ENCODE peak calls at places on chromosome 6, in eight cellular contexts. One of them, this sample, is unnamed.

GRCh38 chr6:49050606-49051005 is 412.4 kb downstream of the MMUT start:
- DNase-seq in brain microvascular endothelial cell: no peak
- DNase-seq in dorsolateral prefrontal cortex: no peak
- DNase-seq in glutamatergic neuron: no peak
- DNase-seq in lower leg skin: no peak
- DNase-seq in natural killer cell: no peak
- DNase-seq in body of pancreas: no peak
- DNase-seq in upper lobe of right lung: no peak
- DNase-seq in this sample: no peak

GRCh38 chr6:145813285-145814034 is 1.1 kb downstream of the FBXO30 start:
- DNase-seq in brain microvascular endothelial cell: peak; percentile 27
- DNase-seq in dorsolateral prefrontal cortex: no peak
- DNase-seq in glutamatergic neuron: no peak
- DNase-seq in lower leg skin: no peak
- DNase-seq in natural killer cell: no peak
- DNase-seq in body of pancreas: no peak
- DNase-seq in upper lobe of right lung: no peak
- DNase-seq in this sample: no peak

GRCh38 chr6:116561377-116562018 is 7.9 kb downstream of the CALHM4 start:
- DNase-seq in brain microvascular endothelial cell: peak; percentile 80
- DNase-seq in dorsolateral prefrontal cortex: peak; percentile 87
- DNase-seq in glutamatergic neuron: peak; percentile 78
- DNase-seq in lower leg skin: peak; percentile 80
- DNase-seq in natural killer cell: peak; percentile 54
- DNase-seq in body of pancreas: peak; percentile 80
- DNase-seq in upper lobe of right lung: peak; percentile 67
- DNase-seq in this sample: peak; percentile 62

GRCh38 chr6:93418448-93419303 is 683 bp downstream of the EPHA7 start:
- DNase-seq in brain microvascular endothelial cell: peak; percentile 18
- DNase-seq in dorsolateral prefrontal cortex: peak; percentile 41
- DNase-seq in glutamatergic neuron: peak; percentile 80
- DNase-seq in lower leg skin: no peak
- DNase-seq in natural killer cell: no peak
- DNase-seq in body of pancreas: peak; percentile 4
- DNase-seq in upper lobe of right lung: peak; percentile 66
- DNase-seq in this sample: peak; percentile 53

GRCh38 chr6:33053230-33053629 is 20.2 kb downstream of the HLA-DPA1 start:
- DNase-seq in brain microvascular endothelial cell: no peak
- DNase-seq in dorsolateral prefrontal cortex: no peak
- DNase-seq in glutamatergic neuron: no peak
- DNase-seq in lower leg skin: no peak
- DNase-seq in natural killer cell: no peak
- DNase-seq in body of pancreas: no peak
- DNase-seq in upper lobe of right lung: no peak
- DNase-seq in this sample: no peak

GRCh38 chr6:34384305-34385153 is 7.9 kb downstream of the NUDT3 start:
- DNase-seq in brain microvascular endothelial cell: no peak
- DNase-seq in dorsolateral prefrontal cortex: no peak
- DNase-seq in glutamatergic neuron: no peak
- DNase-seq in lower leg skin: no peak
- DNase-seq in natural killer cell: no peak
- DNase-seq in body of pancreas: no peak
- DNase-seq in upper lobe of right lung: no peak
- DNase-seq in this sample: no peak

GRCh38 chr6:108080010-108080780 is 5.7 kb upstream of the OSTM1 start:
- DNase-seq in brain microvascular endothelial cell: peak; percentile 58
- DNase-seq in dorsolateral prefrontal cortex: no peak
- DNase-seq in glutamatergic neuron: no peak
- DNase-seq in lower leg skin: no peak
- DNase-seq in natural killer cell: no peak
- DNase-seq in body of pancreas: no peak
- DNase-seq in upper lobe of right lung: no peak
- DNase-seq in this sample: no peak

GRCh38 chr6:17381429-17382147 is 11.8 kb upstream of the CAP2 start:
- DNase-seq in brain microvascular endothelial cell: peak; percentile 73
- DNase-seq in dorsolateral prefrontal cortex: peak; percentile 45
- DNase-seq in glutamatergic neuron: no peak
- DNase-seq in lower leg skin: no peak
- DNase-seq in natural killer cell: no peak
- DNase-seq in body of pancreas: peak; percentile 2
- DNase-seq in upper lobe of right lung: no peak
- DNase-seq in this sample: no peak

GRCh38 chr6:10300071-10300470 is 114.8 kb downstream of the TFAP2A start:
- DNase-seq in brain microvascular endothelial cell: no peak
- DNase-seq in dorsolateral prefrontal cortex: no peak
- DNase-seq in glutamatergic neuron: no peak
- DNase-seq in lower leg skin: no peak
- DNase-seq in natural killer cell: no peak
- DNase-seq in body of pancreas: no peak
- DNase-seq in upper lobe of right lung: no peak
- DNase-seq in this sample: no peak

GRCh38 chr6:90121982-90122381 is 174.7 kb downstream of the BACH2 start:
- DNase-seq in brain microvascular endothelial cell: no peak
- DNase-seq in dorsolateral prefrontal cortex: no peak
- DNase-seq in glutamatergic neuron: no peak
- DNase-seq in lower leg skin: no peak
- DNase-seq in natural killer cell: no peak
- DNase-seq in body of pancreas: no peak
- DNase-seq in upper lobe of right lung: no peak
- DNase-seq in this sample: no peak

GRCh38 chr6:134840086-134840485 is 109.8 kb downstream of the ALDH8A1 start:
- DNase-seq in brain microvascular endothelial cell: no peak
- DNase-seq in dorsolateral prefrontal cortex: no peak
- DNase-seq in glutamatergic neuron: no peak
- DNase-seq in lower leg skin: no peak
- DNase-seq in natural killer cell: no peak
- DNase-seq in body of pancreas: no peak
- DNase-seq in upper lobe of right lung: no peak
- DNase-seq in this sample: no peak

GRCh38 chr6:12485226-12485764 is 195.1 kb downstream of the EDN1 start:
- DNase-seq in brain microvascular endothelial cell: no peak
- DNase-seq in dorsolateral prefrontal cortex: no peak
- DNase-seq in glutamatergic neuron: no peak
- DNase-seq in lower leg skin: no peak
- DNase-seq in natural killer cell: no peak
- DNase-seq in body of pancreas: no peak
- DNase-seq in upper lobe of right lung: no peak
- DNase-seq in this sample: no peak

GRCh38 chr6:166615059-166615770 is 11.8 kb downstream of the RPS6KA2 start:
- DNase-seq in brain microvascular endothelial cell: peak; percentile 27
- DNase-seq in dorsolateral prefrontal cortex: no peak
- DNase-seq in glutamatergic neuron: no peak
- DNase-seq in lower leg skin: no peak
- DNase-seq in natural killer cell: no peak
- DNase-seq in body of pancreas: no peak
- DNase-seq in upper lobe of right lung: no peak
- DNase-seq in this sample: no peak

GRCh38 chr6:2916354-2916925 is 13.3 kb upstream of the SERPINB9 start:
- DNase-seq in brain microvascular endothelial cell: no peak
- DNase-seq in dorsolateral prefrontal cortex: no peak
- DNase-seq in glutamatergic neuron: no peak
- DNase-seq in lower leg skin: no peak
- DNase-seq in natural killer cell: no peak
- DNase-seq in body of pancreas: no peak
- DNase-seq in upper lobe of right lung: no peak
- DNase-seq in this sample: no peak

GRCh38 chr6:152094992-152095592 is 287.6 kb downstream of the ESR1 start:
- DNase-seq in brain microvascular endothelial cell: peak; percentile 99
- DNase-seq in dorsolateral prefrontal cortex: no peak
- DNase-seq in glutamatergic neuron: no peak
- DNase-seq in lower leg skin: peak; percentile 91
- DNase-seq in natural killer cell: no peak
- DNase-seq in body of pancreas: peak; percentile 76
- DNase-seq in upper lobe of right lung: no peak
- DNase-seq in this sample: no peak

GRCh38 chr6:154919806-154920205 is 75.3 kb upstream of the TIAM2 start:
- DNase-seq in brain microvascular endothelial cell: no peak
- DNase-seq in dorsolateral prefrontal cortex: no peak
- DNase-seq in glutamatergic neuron: no peak
- DNase-seq in lower leg skin: no peak
- DNase-seq in natural killer cell: no peak
- DNase-seq in body of pancreas: no peak
- DNase-seq in upper lobe of right lung: no peak
- DNase-seq in this sample: no peak

GRCh38 chr6:18425218-18425617 is 38.1 kb downstream of the RNF144B start:
- DNase-seq in brain microvascular endothelial cell: no peak
- DNase-seq in dorsolateral prefrontal cortex: no peak
- DNase-seq in glutamatergic neuron: no peak
- DNase-seq in lower leg skin: no peak
- DNase-seq in natural killer cell: no peak
- DNase-seq in body of pancreas: no peak
- DNase-seq in upper lobe of right lung: no peak
- DNase-seq in this sample: no peak

GRCh38 chr6:17472653-17473183 is 79.3 kb downstream of the CAP2 start:
- DNase-seq in brain microvascular endothelial cell: peak; percentile 18
- DNase-seq in dorsolateral prefrontal cortex: no peak
- DNase-seq in glutamatergic neuron: no peak
- DNase-seq in lower leg skin: no peak
- DNase-seq in natural killer cell: no peak
- DNase-seq in body of pancreas: no peak
- DNase-seq in upper lobe of right lung: no peak
- DNase-seq in this sample: no peak

GRCh38 chr6:88050140-88050818 is 2.6 kb downstream of the SPACA1 start:
- DNase-seq in brain microvascular endothelial cell: no peak
- DNase-seq in dorsolateral prefrontal cortex: no peak
- DNase-seq in glutamatergic neuron: no peak
- DNase-seq in lower leg skin: no peak
- DNase-seq in natural killer cell: no peak
- DNase-seq in body of pancreas: no peak
- DNase-seq in upper lobe of right lung: no peak
- DNase-seq in this sample: no peak

GRCh38 chr6:142155091-142155490 is 8.0 kb downstream of the VTA1 start:
- DNase-seq in brain microvascular endothelial cell: no peak
- DNase-seq in dorsolateral prefrontal cortex: no peak
- DNase-seq in glutamatergic neuron: no peak
- DNase-seq in lower leg skin: no peak
- DNase-seq in natural killer cell: no peak
- DNase-seq in body of pancreas: no peak
- DNase-seq in upper lobe of right lung: no peak
- DNase-seq in this sample: no peak

GRCh38 chr6:157644043-157644810 is 178.8 kb upstream of the SNX9 start:
- DNase-seq in brain microvascular endothelial cell: no peak
- DNase-seq in dorsolateral prefrontal cortex: peak; percentile 50
- DNase-seq in glutamatergic neuron: no peak
- DNase-seq in lower leg skin: no peak
- DNase-seq in natural killer cell: no peak
- DNase-seq in body of pancreas: no peak
- DNase-seq in upper lobe of right lung: no peak
- DNase-seq in this sample: no peak
- TF ChIP-seq CTCF in brain microvascular endothelial cell: peak; percentile 42
- TF ChIP-seq CTCF in dorsolateral prefrontal cortex: peak; percentile 16
- TF ChIP-seq CTCF in glutamatergic neuron: no peak
- TF ChIP-seq CTCF in lower leg skin: no peak
- TF ChIP-seq CTCF in natural killer cell: no peak
- TF ChIP-seq CTCF in body of pancreas: no peak
- TF ChIP-seq CTCF in upper lobe of right lung: no peak
- TF ChIP-seq CTCF in this sample: no peak

GRCh38 chr6:158158123-158158522 is 9.9 kb downstream of the SERAC1 start:
- DNase-seq in brain microvascular endothelial cell: no peak
- DNase-seq in dorsolateral prefrontal cortex: no peak
- DNase-seq in glutamatergic neuron: no peak
- DNase-seq in lower leg skin: no peak
- DNase-seq in natural killer cell: no peak
- DNase-seq in body of pancreas: no peak
- DNase-seq in upper lobe of right lung: no peak
- DNase-seq in this sample: no peak

GRCh38 chr6:158158748-158159147 is 9.3 kb downstream of the SERAC1 start:
- DNase-seq in brain microvascular endothelial cell: no peak
- DNase-seq in dorsolateral prefrontal cortex: no peak
- DNase-seq in glutamatergic neuron: no peak
- DNase-seq in lower leg skin: no peak
- DNase-seq in natural killer cell: no peak
- DNase-seq in body of pancreas: no peak
- DNase-seq in upper lobe of right lung: no peak
- DNase-seq in this sample: no peak

GRCh38 chr6:158164564-158164963 is 3.5 kb downstream of the SERAC1 start:
- DNase-seq in brain microvascular endothelial cell: no peak
- DNase-seq in dorsolateral prefrontal cortex: no peak
- DNase-seq in glutamatergic neuron: no peak
- DNase-seq in lower leg skin: no peak
- DNase-seq in natural killer cell: no peak
- DNase-seq in body of pancreas: no peak
- DNase-seq in upper lobe of right lung: no peak
- DNase-seq in this sample: no peak

GRCh38 chr6:158160932-158161539 is 7.0 kb downstream of the SERAC1 start:
- DNase-seq in brain microvascular endothelial cell: peak; percentile 55
- DNase-seq in dorsolateral prefrontal cortex: no peak
- DNase-seq in glutamatergic neuron: no peak
- DNase-seq in lower leg skin: no peak
- DNase-seq in natural killer cell: no peak
- DNase-seq in body of pancreas: no peak
- DNase-seq in upper lobe of right lung: no peak
- DNase-seq in this sample: no peak

DNA sequence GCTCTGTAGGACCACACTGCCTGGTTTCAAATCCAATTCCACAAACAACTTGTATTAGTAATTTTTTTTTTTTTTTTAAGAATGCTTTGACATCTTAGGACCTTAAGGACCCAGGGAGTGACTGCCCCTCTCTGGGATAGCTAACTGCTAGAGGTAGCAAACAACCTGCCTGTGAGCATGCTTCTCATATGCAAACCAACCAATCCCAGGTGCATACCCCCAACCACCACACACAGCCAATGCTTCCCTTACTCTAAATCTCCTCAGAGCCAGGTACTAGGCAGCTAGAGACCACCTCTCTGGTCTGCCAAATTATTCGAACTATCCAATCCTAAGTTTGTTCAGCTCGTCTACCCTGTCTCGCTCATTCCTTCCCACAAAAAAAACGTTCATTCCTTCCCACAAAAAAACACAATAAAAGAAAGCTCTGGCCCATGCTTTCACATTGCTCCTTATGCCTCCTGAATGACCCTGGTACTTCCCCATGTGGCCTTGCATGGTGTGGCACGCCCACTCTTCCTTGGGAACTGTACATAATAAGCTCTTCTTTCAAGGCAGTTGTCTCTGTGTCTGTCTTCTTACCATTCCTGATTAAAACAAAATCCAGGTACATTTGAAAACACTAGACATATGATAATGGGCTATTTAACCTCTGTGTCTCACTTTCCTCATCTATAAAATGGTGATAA is 6.4 kb downstream of the SERAC1 start:
- DNase-seq in brain microvascular endothelial cell: no peak
- DNase-seq in dorsolateral prefrontal cortex: no peak
- DNase-seq in glutamatergic neuron: no peak
- DNase-seq in lower leg skin: no peak
- DNase-seq in natural killer cell: no peak
- DNase-seq in body of pancreas: no peak
- DNase-seq in upper lobe of right lung: no peak
- DNase-seq in this sample: no peak
- TF ChIP-seq CTCF in brain microvascular endothelial cell: no peak
- TF ChIP-seq CTCF in dorsolateral prefrontal cortex: no peak
- TF ChIP-seq CTCF in glutamatergic neuron: no peak
- TF ChIP-seq CTCF in lower leg skin: no peak
- TF ChIP-seq CTCF in natural killer cell: no peak
- TF ChIP-seq CTCF in body of pancreas: no peak
- TF ChIP-seq CTCF in upper lobe of right lung: no peak
- TF ChIP-seq CTCF in this sample: no peak

GRCh38 chr6:27772261-27773001 is 139.8 kb downstream of the OR2B2 start:
- DNase-seq in brain microvascular endothelial cell: peak; percentile 86
- DNase-seq in dorsolateral prefrontal cortex: peak; percentile 82
- DNase-seq in glutamatergic neuron: peak; percentile 94
- DNase-seq in lower leg skin: peak; percentile 72
- DNase-seq in natural killer cell: peak; percentile 84
- DNase-seq in body of pancreas: peak; percentile 87
- DNase-seq in upper lobe of right lung: peak; percentile 94
- DNase-seq in this sample: peak; percentile 84
- TF ChIP-seq CTCF in brain microvascular endothelial cell: peak; percentile 99
- TF ChIP-seq CTCF in dorsolateral prefrontal cortex: peak; percentile 83
- TF ChIP-seq CTCF in glutamatergic neuron: peak; percentile 96
- TF ChIP-seq CTCF in lower leg skin: no peak
- TF ChIP-seq CTCF in natural killer cell: peak; percentile 93
- TF ChIP-seq CTCF in body of pancreas: peak; percentile 82
- TF ChIP-seq CTCF in upper lobe of right lung: peak; percentile 92
- TF ChIP-seq CTCF in this sample: peak; percentile 97

GRCh38 chr6:63816979-63817436 is 181.4 kb downstream of the PHF3 start:
- DNase-seq in brain microvascular endothelial cell: no peak
- DNase-seq in dorsolateral prefrontal cortex: no peak
- DNase-seq in glutamatergic neuron: peak; percentile 27
- DNase-seq in lower leg skin: no peak
- DNase-seq in natural killer cell: no peak
- DNase-seq in body of pancreas: no peak
- DNase-seq in upper lobe of right lung: no peak
- DNase-seq in this sample: no peak
- TF ChIP-seq CTCF in brain microvascular endothelial cell: peak; percentile 60
- TF ChIP-seq CTCF in dorsolateral prefrontal cortex: peak; percentile 11
- TF ChIP-seq CTCF in glutamatergic neuron: no peak
- TF ChIP-seq CTCF in lower leg skin: no peak
- TF ChIP-seq CTCF in natural killer cell: no peak
- TF ChIP-seq CTCF in body of pancreas: no peak
- TF ChIP-seq CTCF in upper lobe of right lung: no peak
- TF ChIP-seq CTCF in this sample: no peak